ENCODE peak calls at places on chromosome 5, in eight cellular contexts. S is AG10803; X is stimulated activated CD4-positive, alpha-beta T cell treated with anti-CD3 and anti-CD28 coated beads, Interleukin-15, amount 100 ng/mL, for 24 hours; J is AG08396; I is IMR-90; C is lung microvascular endothelial cell; L is lower leg skin; R is germinal center. H is an unnamed sample.

GRCh38 chr5:147046894-147047293 is 168.3 kb upstream of the PPP2R2B start:
- DNase-seq in S (no peak), J (no peak), I (no peak), X (no peak), C (no peak), L (no peak), R (no peak), H (no peak)

GRCh38 chr5:57932761-57933160 is 450.1 kb upstream of the ACTBL2 start:
- DNase-seq in X (no peak), J (no peak), S (no peak), I (no peak), L (no peak), C (peak; percentile 4), R (no peak), H (no peak)

GRCh38 chr5:176529824-176530195 is 7.4 kb downstream of the RNF44 start:
- DNase-seq in I (no peak), X (peak; percentile 52), R (peak; percentile 83), C (no peak), S (no peak), J (no peak), L (no peak), H (no peak)

GRCh38 chr5:177429248-177430045 is 3.0 kb downstream of the GRK6 start:
- DNase-seq in S (no peak), I (no peak), R (peak; percentile 69), J (no peak), L (peak; percentile 67), C (no peak), X (peak; percentile 95), H (no peak)

GRCh38 chr5:72848474-72849428 is 32.3 kb downstream of the TNPO1 start:
- DNase-seq in X (peak; percentile 64), J (peak; percentile 69), C (peak; percentile 66), I (peak; percentile 29), S (no peak), L (peak; percentile 30), R (peak; percentile 74), H (peak; percentile 20)

GRCh38 chr5:112594060-112594850 is 143.4 kb upstream of the APC start:
- DNase-seq in R (no peak), L (no peak), X (no peak), C (peak; percentile 49), J (no peak), I (no peak), S (peak; percentile 48), H (no peak)

GRCh38 chr5:8954801-8955200 is 591.1 kb downstream of the SEMA5A start:
- DNase-seq in S (no peak), L (no peak), I (no peak), J (no peak), R (no peak), C (peak; percentile 7), X (no peak), H (no peak)

GRCh38 chr5:133317558-133317957 is 265.7 kb downstream of the HSPA4 start:
- DNase-seq in J (no peak), I (no peak), R (no peak), S (no peak), X (no peak), C (no peak), L (no peak), H (no peak)

GRCh38 chr5:74334434-74335364 is 305.8 kb downstream of the ENC1 start:
- DNase-seq in S (no peak), C (no peak), I (no peak), J (no peak), X (no peak), L (no peak), R (no peak), H (no peak)

GRCh38 chr5:88203977-88204735 is 64.5 kb downstream of the TMEM161B start:
- DNase-seq in L (no peak), X (peak; percentile 49), S (peak; percentile 5), I (peak; percentile 6), C (no peak), R (no peak), J (peak; percentile 27), H (no peak)

GRCh38 chr5:176737001-176737745 is 73.2 kb upstream of the UNC5A start:
- DNase-seq in J (no peak), S (no peak), L (no peak), C (no peak), X (no peak), R (no peak), I (no peak), H (no peak)

GRCh38 chr5:108521011-108521700 is 139.3 kb upstream of the FBXL17 start:
- DNase-seq in S (no peak), L (no peak), C (no peak), X (no peak), R (peak; percentile 5), J (no peak), I (no peak), H (no peak)

GRCh38 chr5:159010611-159011497 is 88.9 kb downstream of the EBF1 start:
- DNase-seq in S (peak; percentile 58), X (no peak), C (peak; percentile 5), J (no peak), I (no peak), R (peak; percentile 70), L (no peak), H (no peak)

GRCh38 chr5:54243483-54244080 is 66.8 kb downstream of the ARL15 start:
- DNase-seq in J (peak; percentile 37), X (peak; percentile 32), C (peak; percentile 61), I (peak; percentile 47), S (peak; percentile 51), L (no peak), R (no peak), H (no peak)

GRCh38 chr5:133700251-133700650 is 87.9 kb upstream of the FSTL4 start:
- DNase-seq in C (no peak), S (no peak), I (no peak), R (no peak), J (no peak), X (no peak), L (no peak), H (no peak)

GRCh38 chr5:143401253-143401845 is 2.1 kb downstream of the NR3C1 start:
- DNase-seq in I (peak; percentile 52), L (no peak), R (no peak), X (no peak), C (peak; percentile 6), S (no peak), J (no peak), H (no peak)

GRCh38 chr5:72358925-72359324 is 38.8 kb downstream of the PTCD2 start:
- DNase-seq in J (no peak), X (no peak), S (no peak), I (no peak), R (no peak), C (no peak), L (no peak), H (no peak)

GRCh38 chr5:178215263-178216002 is 11.1 kb downstream of the HNRNPAB start:
- DNase-seq in I (no peak), C (no peak), L (no peak), J (no peak), X (no peak), S (no peak), R (no peak), H (no peak)

GRCh38 chr5:139513852-139514485 is 31.4 kb upstream of the STING1 start:
- DNase-seq in J (no peak), I (no peak), X (no peak), C (no peak), L (no peak), R (no peak), S (no peak), H (no peak)

GRCh38 chr5:14816374-14816998 is 55.1 kb downstream of the ANKH start:
- DNase-seq in R (no peak), S (peak; percentile 36), C (peak; percentile 70), I (no peak), J (no peak), L (no peak), X (no peak), H (no peak)

GRCh38 chr5:113311301-113311700 is 123.5 kb downstream of the TSSK1B start:
- DNase-seq in C (no peak), L (no peak), X (no peak), J (no peak), I (no peak), R (no peak), S (no peak), H (no peak)

GRCh38 chr5:12661617-12662370 is 757.5 kb upstream of the CTNND2 start:
- DNase-seq in L (no peak), S (no peak), I (no peak), X (no peak), C (no peak), J (no peak), R (no peak), H (no peak)

GRCh38 chr5:8845316-8845715 is 700.6 kb downstream of the SEMA5A start:
- DNase-seq in L (no peak), S (peak; percentile 21), I (peak; percentile 71), J (peak; percentile 64), R (no peak), X (no peak), C (no peak), H (no peak)

GRCh38 chr5:60339691-60340191 is 360.2 kb downstream of the DEPDC1B start:
- DNase-seq in C (no peak), X (no peak), I (no peak), S (peak; percentile 55), L (peak; percentile 46), R (no peak), J (no peak), H (no peak)

GRCh38 chr5:39427225-39427624 is 2.4 kb upstream of the DAB2 start:
- DNase-seq in L (no peak), I (peak; percentile 66), C (no peak), S (peak; percentile 73), X (no peak), R (no peak), J (peak; percentile 49), H (no peak)

GRCh38 chr5:178350361-178351220 is 118.0 kb upstream of the PHYKPL start:
- DNase-seq in X (no peak), S (peak; percentile 28), R (no peak), I (no peak), J (no peak), L (no peak), C (no peak), H (no peak)

GRCh38 chr5:148998174-148998797 is 64.6 kb downstream of the SH3TC2 start:
- DNase-seq in X (peak; percentile 13), J (no peak), I (peak; percentile 75), C (peak; percentile 87), S (peak; percentile 70), L (peak; percentile 68), R (peak; percentile 19), H (no peak)

GRCh38 chr5:91140657-91141056 is 242.5 kb downstream of the ARRDC3 start:
- DNase-seq in I (no peak), J (no peak), S (no peak), C (no peak), L (no peak), R (no peak), X (no peak), H (no peak)

GRCh38 chr5:5209101-5209500 is 69.0 kb downstream of the ADAMTS16 start:
- DNase-seq in S (peak; percentile 3), L (no peak), J (no peak), I (no peak), R (no peak), X (no peak), C (no peak), H (no peak)

GRCh38 chr5:160271396-160271795 is 41.0 kb downstream of the CCNJL start:
- DNase-seq in S (no peak), J (no peak), L (no peak), I (no peak), R (no peak), X (peak; percentile 7), C (peak; percentile 89), H (no peak)

GRCh38 chr5:180908998-180909731 is 10.2 kb downstream of the BTNL8 start:
- DNase-seq in S (no peak), R (no peak), L (no peak), J (no peak), I (no peak), X (no peak), C (peak; percentile 60), H (no peak)

GRCh38 chr5:163404364-163404763 is 33.0 kb upstream of the CCNG1 start:
- DNase-seq in S (no peak), R (no peak), X (no peak), I (no peak), L (no peak), C (no peak), J (no peak), H (no peak)

GRCh38 chr5:67515020-67515689 is 318.6 kb upstream of the CD180 start:
- DNase-seq in S (no peak), R (no peak), C (no peak), X (peak; percentile 60), I (no peak), J (no peak), L (no peak), H (no peak)

GRCh38 chr5:127358274-127358673 is 67.7 kb downstream of the MEGF10 start:
- DNase-seq in S (peak; percentile 51), I (no peak), C (peak; percentile 90), L (no peak), R (no peak), J (no peak), X (no peak), H (no peak)